ENCODE peak calls at places on chromosomes 2 and 18, in ten cellular contexts. Y is PC-3, K is ovary, O is progenitor cell of endocrine pancreas, W is RWPE1, D is K562, Q is AG09309, G is sigmoid colon, H is endothelial cell, X is choroid plexus epithelial cell. C is an unnamed sample.

GRCh38 chr2:150482111-150482510 is 5.4 kb downstream of the RND3 start:
- DNase-seq in Y (peak; percentile 8), K (no peak), O (no peak), W (no peak), D (no peak), Q (no peak), G (no peak), H (no peak), X (peak; percentile 42), C (peak; percentile 46)

GRCh38 chr18:70037453-70038061 is 89.9 kb upstream of the CD226 start:
- DNase-seq in Y (no peak), K (no peak), O (no peak), W (no peak), D (peak; percentile 55), Q (no peak), G (no peak), H (no peak), X (no peak), C (peak; percentile 42)

GRCh38 chr18:49584431-49584830 is 22.6 kb downstream of the LIPG start:
- DNase-seq in Y (no peak), K (no peak), O (no peak), W (no peak), D (no peak), Q (no peak), G (no peak), H (no peak), X (no peak), C (peak; percentile 38)

GRCh38 chr2:117686699-117687098 is 127.8 kb upstream of the DDX18 start:
- DNase-seq in Y (no peak), K (no peak), O (no peak), W (no peak), D (no peak), Q (no peak), G (no peak), H (no peak), X (no peak), C (no peak)

GRCh38 chr2:162840598-162841246 is 2.2 kb upstream of the KCNH7 start:
- DNase-seq in Y (peak; percentile 74), K (peak; percentile 24), O (peak; percentile 75), W (peak; percentile 48), D (peak; percentile 58), Q (no peak), G (no peak), H (peak; percentile 85), X (peak; percentile 83), C (peak; percentile 90)

GRCh38 chr2:69335291-69335690 is 51.7 kb downstream of the GFPT1 start:
- DNase-seq in Y (no peak), K (no peak), O (no peak), W (no peak), D (no peak), Q (peak; percentile 17), G (no peak), H (no peak), X (no peak), C (no peak)

GRCh38 chr18:74994502-74995403 is 214.2 kb downstream of the PTGR3 start:
- DNase-seq in Y (no peak), K (no peak), O (no peak), W (peak; percentile 49), D (no peak), Q (no peak), G (no peak), H (no peak), X (peak; percentile 44), C (peak; percentile 66)

GRCh38 chr18:38930881-38931753 is 1365.5 kb upstream of the CELF4 start:
- DNase-seq in Y (no peak), K (no peak), O (no peak), W (no peak), D (no peak), Q (no peak), G (no peak), H (no peak), X (no peak), C (no peak)

GRCh38 chr2:15711126-15711860 is 119.6 kb downstream of the DDX1 start:
- DNase-seq in Y (no peak), K (no peak), O (no peak), W (no peak), D (no peak), Q (no peak), G (no peak), H (no peak), X (no peak), C (peak; percentile 22)

GRCh38 chr2:9984217-9984739 is 32.8 kb downstream of the GRHL1 start:
- DNase-seq in Y (peak; percentile 78), K (no peak), O (no peak), W (peak; percentile 65), D (peak; percentile 66), Q (no peak), G (no peak), H (no peak), X (peak; percentile 71), C (peak; percentile 42)

GRCh38 chr2:153101187-153101586 is 377.4 kb downstream of the RPRM start:
- DNase-seq in Y (no peak), K (no peak), O (no peak), W (no peak), D (no peak), Q (no peak), G (no peak), H (no peak), X (no peak), C (no peak)

GRCh38 chr2:1729264-1729663 is 15.1 kb downstream of the PXDN start:
- DNase-seq in Y (no peak), K (no peak), O (no peak), W (no peak), D (no peak), Q (no peak), G (peak; percentile 57), H (no peak), X (no peak), C (no peak)

GRCh38 chr18:29661924-29662323 is 1380.6 kb downstream of the DSC3 start:
- DNase-seq in Y (no peak), K (no peak), O (no peak), W (no peak), D (no peak), Q (no peak), G (no peak), H (no peak), X (no peak), C (no peak)

GRCh38 chr18:54671291-54671881 is 80.3 kb downstream of the DYNAP start:
- DNase-seq in Y (peak; percentile 70), K (no peak), O (no peak), W (peak; percentile 5), D (peak; percentile 34), Q (no peak), G (no peak), H (no peak), X (peak; percentile 69), C (peak; percentile 56)

GRCh38 chr2:1814061-1814460 is 69.7 kb upstream of the PXDN start:
- DNase-seq in Y (no peak), K (no peak), O (no peak), W (no peak), D (no peak), Q (no peak), G (no peak), H (no peak), X (no peak), C (no peak)

GRCh38 chr2:240721596-240722180 is 30.0 kb downstream of the AQP12A start:
- DNase-seq in Y (no peak), K (no peak), O (no peak), W (no peak), D (no peak), Q (no peak), G (no peak), H (no peak), X (no peak), C (no peak)
- TF ChIP-seq CTCF in Y (no peak), K (no peak), O (no peak), W (no peak), D (no peak), Q (no peak), G (no peak), H (no peak), X (no peak), C (no peak)

GRCh38 chr2:128313076-128313836 is 5.4 kb downstream of the HS6ST1 start:
- DNase-seq in Y (peak; percentile 47), K (no peak), O (no peak), W (no peak), D (no peak), Q (no peak), G (peak; percentile 65), H (peak; percentile 49), X (no peak), C (peak; percentile 36)
- TF ChIP-seq CTCF in Y (peak; percentile 55), K (no peak), O (peak; percentile 56), W (peak; percentile 23), D (peak; percentile 69), Q (peak; percentile 46), G (no peak), H (peak; percentile 43), X (peak; percentile 36), C (peak; percentile 55)

GRCh38 chr2:190858817-190859216 is 21.8 kb upstream of the GLS start:
- DNase-seq in Y (peak; percentile 70), K (no peak), O (no peak), W (no peak), D (no peak), Q (no peak), G (no peak), H (no peak), X (peak; percentile 85), C (peak; percentile 41)
- TF ChIP-seq CTCF in Y (no peak), K (no peak), O (no peak), W (no peak), D (no peak), Q (no peak), G (no peak), H (no peak), X (no peak), C (no peak)

GRCh38 chr18:67549946-67550345 is 33.4 kb upstream of the DSEL start:
- DNase-seq in Y (no peak), K (no peak), O (no peak), W (no peak), D (no peak), Q (no peak), G (no peak), H (no peak), X (no peak), C (no peak)
- TF ChIP-seq CTCF in Y (no peak), K (no peak), O (no peak), W (no peak), D (no peak), Q (no peak), G (no peak), H (no peak), X (no peak), C (no peak)